ENCODE peak calls at places on chromosome 14, in ten cellular contexts. R is choroid plexus epithelial cell, X is brain microvascular endothelial cell, C is body of pancreas, F is fibroblast of mammary gland, V is breast epithelium, N is GM12865, L is HCT116, E is aorta, U is Peyer's patch. B is an unnamed sample.

GRCh38 chr14:99081156-99081765 is 190.7 kb downstream of the BCL11B start:
- DNase-seq in N (no peak), E (no peak), X (no peak), U (no peak), V (no peak), R (no peak), F (no peak), L (no peak), C (no peak), B (no peak)

GRCh38 chr14:20327005-20327869 is 5.8 kb downstream of the CCNB1IP1 start:
- DNase-seq in E (no peak), C (no peak), N (peak), F (peak), U (no peak), X (peak), V (no peak), R (peak), L (peak), B (peak)

GRCh38 chr14:99951085-99951484 is 114.1 kb upstream of the EVL start:
- DNase-seq in N (no peak), L (no peak), U (no peak), C (no peak), F (no peak), X (no peak), E (no peak), V (no peak), R (no peak), B (no peak)

GRCh38 chr14:93880025-93880820 is 46.9 kb upstream of the FAM181A start:
- DNase-seq in N (no peak), E (no peak), V (no peak), L (no peak), R (peak), U (no peak), X (no peak), C (no peak), F (peak), B (no peak)

GRCh38 chr14:60686865-60687264 is 37.3 kb downstream of the SIX4 start:
- DNase-seq in R (no peak), N (no peak), E (no peak), V (no peak), U (no peak), X (no peak), F (no peak), C (no peak), L (no peak), B (no peak)

GRCh38 chr14:93017341-93017797 is 94.4 kb downstream of the CHGA start:
- DNase-seq in E (no peak), R (no peak), F (no peak), U (no peak), C (peak), N (no peak), X (no peak), L (no peak), V (no peak), B (no peak)

GRCh38 chr14:56659964-56660551 is 80.5 kb downstream of the TMEM260 start:
- DNase-seq in L (peak), V (no peak), C (no peak), N (peak), R (peak), F (peak), E (no peak), X (peak), U (no peak), B (peak)

GRCh38 chr14:72759670-72760069 is 134.2 kb downstream of the DPF3 start:
- DNase-seq in C (no peak), E (no peak), U (no peak), L (no peak), V (no peak), F (no peak), R (no peak), X (no peak), N (no peak), B (no peak)

GRCh38 chr14:76126066-76126465 is 25.7 kb upstream of the GPATCH2L start:
- DNase-seq in X (no peak), E (peak), L (no peak), V (no peak), N (no peak), R (no peak), U (no peak), C (no peak), F (no peak), B (no peak)

GRCh38 chr14:41607119-41607785 is 576 bp downstream of the LRFN5 start:
- DNase-seq in C (peak), N (no peak), L (no peak), F (peak), R (peak), U (no peak), X (no peak), V (no peak), E (peak), B (no peak)

GRCh38 chr14:77923131-77923933 is 123.4 kb downstream of the ADCK1 start:
- DNase-seq in N (no peak), L (no peak), E (no peak), F (no peak), V (no peak), U (no peak), R (no peak), C (no peak), X (no peak), B (no peak)

GRCh38 chr14:104138891-104139459 is 588 bp downstream of the KIF26A start:
- DNase-seq in V (no peak), L (no peak), E (peak), N (no peak), C (peak), R (peak), X (no peak), F (no peak), U (no peak), B (no peak)

GRCh38 chr14:35338731-35339405 is 46.7 kb downstream of the PSMA6 start:
- DNase-seq in V (no peak), X (no peak), F (no peak), L (no peak), R (no peak), C (no peak), N (no peak), U (no peak), E (no peak), B (no peak)

GRCh38 chr14:64760146-64760755 is 56.0 kb downstream of the PLEKHG3 start:
- DNase-seq in E (peak), C (peak), R (peak), L (peak), V (no peak), U (peak), F (peak), X (peak), N (peak), B (no peak)

GRCh38 chr14:101635238-101636080 is 74.2 kb downstream of the DIO3 start:
- DNase-seq in L (no peak), R (no peak), F (peak), C (no peak), E (no peak), N (no peak), V (no peak), U (no peak), X (no peak), B (no peak)

GRCh38 chr14:96384053-96384452 is 7.9 kb upstream of the AK7 start:
- DNase-seq in U (no peak), C (no peak), X (no peak), N (no peak), R (no peak), L (no peak), F (no peak), V (no peak), E (no peak), B (no peak)

GRCh38 chr14:21382886-21383847 is 652 bp downstream of the SUPT16H start:
- DNase-seq in L (no peak), U (peak), R (peak), N (peak), X (peak), V (peak), C (peak), E (peak), F (peak), B (peak)

GRCh38 chr14:89616425-89617141 is 199.6 kb upstream of the FOXN3 start:
- DNase-seq in R (peak), L (no peak), E (no peak), C (no peak), U (peak), F (peak), V (no peak), N (peak), X (peak), B (no peak)

GRCh38 chr14:72780771-72781170 is 113.1 kb downstream of the DPF3 start:
- DNase-seq in N (no peak), R (peak), X (peak), C (no peak), L (no peak), E (no peak), F (peak), V (no peak), U (no peak), B (peak)

GRCh38 chr14:73243748-73244147 is 6.4 kb downstream of the PAPLN start:
- DNase-seq in X (no peak), V (no peak), R (no peak), U (no peak), C (no peak), L (no peak), E (no peak), N (no peak), F (no peak), B (no peak)

GRCh38 chr14:92684801-92685560 is 63.4 kb downstream of the LGMN start:
- DNase-seq in N (peak), E (peak), V (no peak), C (no peak), R (no peak), U (no peak), L (no peak), X (no peak), F (no peak), B (no peak)

GRCh38 chr14:51650721-51651387 is 856 bp upstream of the FRMD6 start:
- DNase-seq in X (no peak), V (peak), N (peak), U (no peak), E (no peak), L (no peak), F (peak), C (peak), R (no peak), B (no peak)

DNA sequence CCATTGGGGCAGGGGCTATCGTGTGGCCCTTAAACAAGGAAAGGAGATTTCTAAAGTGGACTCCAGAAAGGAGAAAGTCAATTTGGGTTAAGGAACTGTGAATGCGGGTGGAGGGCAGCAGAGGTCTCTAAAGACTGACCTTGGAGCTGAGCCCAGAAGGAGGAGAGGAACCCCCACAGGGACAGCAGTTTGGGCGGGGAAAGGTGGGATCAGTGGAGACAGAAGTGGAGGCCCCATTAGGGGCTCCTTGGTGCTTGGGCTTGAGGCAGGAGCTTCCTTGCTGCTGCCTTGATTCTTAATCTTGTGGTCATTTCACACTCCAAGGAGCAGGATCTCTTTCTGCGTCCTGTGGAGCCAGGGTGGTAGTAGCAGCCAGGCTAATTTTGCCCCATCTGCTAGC is 1.5 kb upstream of the CLMN start:
- DNase-seq in X (no peak), C (no peak), R (no peak), E (no peak), V (no peak), L (no peak), U (no peak), N (no peak), F (no peak), B (no peak)
- H3K4me3 ChIP-seq in X (no peak), C (no peak), R (no peak), E (no peak), V (no peak), L (no peak), U (no peak), N (no peak), F (no peak), B (no peak)

GRCh38 chr14:75123991-75124390 is 2.9 kb downstream of the NEK9 start:
- DNase-seq in R (peak), E (no peak), L (peak), U (no peak), N (peak), C (no peak), X (peak), F (peak), V (no peak), B (peak)

GRCh38 chr14:75127903-75128595 is 1.2 kb upstream of the NEK9 start:
- DNase-seq in U (no peak), V (no peak), C (no peak), F (no peak), N (no peak), E (no peak), L (no peak), X (no peak), R (no peak), B (no peak)

GRCh38 chr14:75126121-75126544 is 715 bp downstream of the NEK9 start:
- DNase-seq in X (no peak), V (no peak), F (no peak), N (peak), U (no peak), L (no peak), E (no peak), R (no peak), C (no peak), B (no peak)

GRCh38 chr14:75126679-75127473 is at the start of gene NEK9:
- DNase-seq in F (peak), U (peak), E (peak), C (peak), N (peak), L (peak), V (peak), X (peak), R (peak), B (peak)

DNA sequence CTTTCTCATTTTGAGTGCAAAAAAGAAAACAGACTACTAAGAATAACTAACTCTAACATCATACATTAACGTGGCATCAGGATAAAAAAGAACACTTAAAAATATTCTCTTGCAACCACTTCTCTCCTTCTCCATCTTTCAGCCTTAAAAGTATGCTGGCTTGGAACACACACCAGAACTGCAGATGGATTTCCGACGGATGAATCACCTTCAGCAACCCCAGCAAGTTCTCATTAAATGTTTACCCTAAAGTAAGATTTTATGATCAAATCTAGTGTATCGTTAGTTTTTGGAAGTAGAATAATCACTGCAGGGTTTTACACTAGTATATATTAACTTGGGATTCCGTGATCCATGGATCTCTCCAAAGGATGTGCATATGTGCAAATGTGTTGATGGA is 1.2 kb downstream of the NEK9 start:
- DNase-seq in F (peak), X (peak), U (no peak), C (no peak), R (peak), N (no peak), L (no peak), E (no peak), V (no peak), B (peak)
- H3K4me3 ChIP-seq in F (peak), X (peak), U (no peak), C (no peak), R (peak), N (peak), L (peak), E (peak), V (peak), B (peak)

GRCh38 chr14:24349742-24350141 is 10.0 kb upstream of the RIPK3 start:
- DNase-seq in E (no peak), R (no peak), U (no peak), N (no peak), F (no peak), X (no peak), V (no peak), L (no peak), C (no peak), B (no peak)
- H3K4me3 ChIP-seq in E (no peak), R (no peak), U (no peak), N (no peak), F (no peak), X (no peak), V (no peak), L (no peak), C (no peak), B (no peak)

GRCh38 chr14:52935847-52936246 is 15.0 kb downstream of the FERMT2 start:
- DNase-seq in L (no peak), U (no peak), N (no peak), V (no peak), F (no peak), C (no peak), E (no peak), X (no peak), R (no peak), B (no peak)

GRCh38 chr14:52939427-52939826 is 11.4 kb downstream of the FERMT2 start:
- DNase-seq in E (no peak), C (no peak), N (no peak), U (no peak), V (no peak), R (no peak), X (no peak), L (no peak), F (no peak), B (no peak)

GRCh38 chr14:52937306-52937705 is 13.5 kb downstream of the FERMT2 start:
- DNase-seq in R (no peak), V (no peak), U (no peak), X (no peak), C (no peak), E (no peak), N (peak), F (no peak), L (no peak), B (no peak)

GRCh38 chr14:52936437-52936836 is 14.4 kb downstream of the FERMT2 start:
- DNase-seq in L (no peak), E (no peak), U (no peak), C (no peak), X (no peak), R (no peak), F (no peak), N (no peak), V (no peak), B (no peak)

DNA sequence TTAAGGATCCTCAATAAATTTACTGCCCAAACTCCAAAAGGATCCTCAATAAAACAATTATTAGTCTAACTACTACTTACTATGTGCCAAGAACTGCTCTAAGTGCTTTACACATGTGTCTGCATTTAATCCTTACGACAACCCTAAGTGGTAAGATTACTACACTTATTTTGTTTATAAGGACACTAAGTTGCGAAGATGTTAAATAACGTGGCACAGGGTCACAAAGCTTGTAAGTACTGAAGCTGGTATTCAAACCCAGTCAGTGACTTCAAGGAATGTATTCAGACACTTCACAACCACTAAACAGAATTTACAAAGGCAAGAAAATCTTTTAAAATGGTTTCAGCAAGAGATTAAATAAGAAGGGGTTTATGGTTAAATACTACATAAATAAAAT is 13.0 kb downstream of the FERMT2 start:
- DNase-seq in N (no peak), C (no peak), V (no peak), L (no peak), E (no peak), F (no peak), R (no peak), U (no peak), X (no peak), B (no peak)
- H3K4me3 ChIP-seq in N (no peak), C (no peak), V (no peak), L (no peak), E (peak), F (no peak), R (no peak), U (no peak), X (no peak), B (no peak)

DNA sequence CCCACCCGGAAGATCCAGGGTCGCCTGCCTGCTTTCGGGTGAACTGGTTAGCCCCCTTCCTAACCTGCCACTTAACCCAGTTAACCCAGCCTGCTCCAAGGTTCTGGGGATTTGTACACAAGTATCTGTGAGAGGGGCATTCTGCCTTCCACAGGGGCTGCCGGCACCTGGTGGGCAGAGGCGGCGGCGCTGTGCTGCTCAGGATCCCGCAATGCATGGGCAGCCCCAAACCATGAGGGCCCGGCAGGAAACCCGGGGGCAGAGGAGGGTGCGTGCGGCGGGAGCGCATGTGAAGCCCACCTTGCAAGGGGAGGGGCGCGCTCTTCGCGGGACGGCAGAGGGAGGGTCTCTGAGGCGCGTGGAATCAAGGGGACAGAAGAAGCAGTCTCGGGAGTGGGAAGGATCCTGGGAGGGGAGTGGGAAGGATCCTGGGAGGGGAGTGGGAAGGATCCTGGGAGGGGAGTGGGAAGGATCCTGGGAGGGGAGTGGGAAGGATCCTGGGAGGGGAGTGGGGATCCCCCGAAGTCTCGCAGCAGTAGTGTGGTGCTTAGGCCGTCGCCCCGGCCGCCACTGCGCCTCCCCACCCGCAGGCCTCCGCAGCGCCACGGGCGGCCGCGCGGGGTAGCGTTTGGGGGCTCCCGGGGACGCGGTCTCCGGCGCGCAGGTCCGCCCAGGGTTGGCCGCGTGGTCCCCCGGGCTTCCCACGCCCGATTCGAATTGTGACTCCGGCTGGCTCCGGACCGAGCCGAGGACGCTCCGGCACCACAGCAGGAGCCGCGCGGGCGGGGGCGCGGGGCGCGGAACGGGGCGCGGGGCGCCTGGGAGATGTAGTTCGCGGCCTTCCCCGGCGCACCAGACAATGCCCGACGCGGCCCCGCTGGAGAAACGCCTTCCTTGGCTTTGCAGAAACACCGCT is 4.9 kb upstream of the MTA1 start:
- DNase-seq in L (no peak), X (peak), U (peak), C (peak), N (peak), F (peak), E (peak), V (peak), R (peak), B (peak)
- H3K4me3 ChIP-seq in L (no peak), X (peak), U (peak), C (no peak), N (peak), F (peak), E (no peak), V (peak), R (peak), B (peak)